ENCODE peak calls at places on chromosome 6, in seven cellular contexts. One of them, this sample, is unnamed.

GRCh38 chr6:28985396-28986164 is 19.5 kb downstream of the ZNF311 start:
- DNase-seq in HCT116: peak
- DNase-seq in neural progenitor cell: peak
- DNase-seq in GM23338: peak
- DNase-seq in PC-3: peak
- DNase-seq in MM.1S: no peak
- DNase-seq in GM23248: peak
- DNase-seq in this sample: peak

GRCh38 chr6:147214248-147215227 is 10.3 kb downstream of the STXBP5 start:
- DNase-seq in HCT116: no peak
- DNase-seq in neural progenitor cell: no peak
- DNase-seq in GM23338: no peak
- DNase-seq in PC-3: no peak
- DNase-seq in MM.1S: no peak
- DNase-seq in GM23248: no peak
- DNase-seq in this sample: no peak

GRCh38 chr6:52407467-52407866 is 12.7 kb upstream of the EFHC1 start:
- DNase-seq in HCT116: no peak
- DNase-seq in neural progenitor cell: peak
- DNase-seq in GM23338: peak
- DNase-seq in PC-3: peak
- DNase-seq in MM.1S: peak
- DNase-seq in GM23248: peak
- DNase-seq in this sample: peak

GRCh38 chr6:44029489-44030185 is 97.6 kb downstream of the MRPL14 start:
- DNase-seq in HCT116: no peak
- DNase-seq in neural progenitor cell: no peak
- DNase-seq in GM23338: no peak
- DNase-seq in PC-3: no peak
- DNase-seq in MM.1S: no peak
- DNase-seq in GM23248: peak
- DNase-seq in this sample: no peak

GRCh38 chr6:145042559-145042958 is 692.8 kb downstream of the EPM2A start:
- DNase-seq in HCT116: no peak
- DNase-seq in neural progenitor cell: no peak
- DNase-seq in GM23338: peak
- DNase-seq in PC-3: no peak
- DNase-seq in MM.1S: no peak
- DNase-seq in GM23248: no peak
- DNase-seq in this sample: no peak

GRCh38 chr6:25006565-25007001 is 70.8 kb upstream of the RIPOR2 start:
- DNase-seq in HCT116: peak
- DNase-seq in neural progenitor cell: no peak
- DNase-seq in GM23338: no peak
- DNase-seq in PC-3: peak
- DNase-seq in MM.1S: no peak
- DNase-seq in GM23248: peak
- DNase-seq in this sample: peak

GRCh38 chr6:33392168-33392947 is 735 bp downstream of the KIFC1 start:
- DNase-seq in HCT116: no peak
- DNase-seq in neural progenitor cell: peak
- DNase-seq in GM23338: peak
- DNase-seq in PC-3: peak
- DNase-seq in MM.1S: peak
- DNase-seq in GM23248: no peak
- DNase-seq in this sample: no peak

GRCh38 chr6:168103036-168103830 is 24.2 kb upstream of the FRMD1 start:
- DNase-seq in HCT116: no peak
- DNase-seq in neural progenitor cell: no peak
- DNase-seq in GM23338: no peak
- DNase-seq in PC-3: no peak
- DNase-seq in MM.1S: no peak
- DNase-seq in GM23248: no peak
- DNase-seq in this sample: no peak

GRCh38 chr6:136235233-136235564 is 14.9 kb downstream of the MTFR2 start:
- DNase-seq in HCT116: no peak
- DNase-seq in neural progenitor cell: no peak
- DNase-seq in GM23338: no peak
- DNase-seq in PC-3: peak
- DNase-seq in MM.1S: no peak
- DNase-seq in GM23248: peak
- DNase-seq in this sample: no peak

GRCh38 chr6:131160254-131160758 is 25.0 kb downstream of the AKAP7 start:
- DNase-seq in HCT116: no peak
- DNase-seq in neural progenitor cell: no peak
- DNase-seq in GM23338: no peak
- DNase-seq in PC-3: no peak
- DNase-seq in MM.1S: no peak
- DNase-seq in GM23248: no peak
- DNase-seq in this sample: no peak

GRCh38 chr6:153032255-153032882 is 29.9 kb upstream of the MTRF1L start:
- DNase-seq in HCT116: peak
- DNase-seq in neural progenitor cell: peak
- DNase-seq in GM23338: peak
- DNase-seq in PC-3: peak
- DNase-seq in MM.1S: peak
- DNase-seq in GM23248: peak
- DNase-seq in this sample: peak

GRCh38 chr6:44829811-44830210 is 442.3 kb downstream of the CDC5L start:
- DNase-seq in HCT116: no peak
- DNase-seq in neural progenitor cell: no peak
- DNase-seq in GM23338: no peak
- DNase-seq in PC-3: no peak
- DNase-seq in MM.1S: peak
- DNase-seq in GM23248: no peak
- DNase-seq in this sample: no peak

GRCh38 chr6:145096846-145097245 is 638.5 kb downstream of the EPM2A start:
- DNase-seq in HCT116: no peak
- DNase-seq in neural progenitor cell: no peak
- DNase-seq in GM23338: no peak
- DNase-seq in PC-3: peak
- DNase-seq in MM.1S: no peak
- DNase-seq in GM23248: no peak
- DNase-seq in this sample: no peak

GRCh38 chr6:14165091-14165490 is 47.5 kb downstream of the CD83 start:
- DNase-seq in HCT116: no peak
- DNase-seq in neural progenitor cell: no peak
- DNase-seq in GM23338: no peak
- DNase-seq in PC-3: peak
- DNase-seq in MM.1S: no peak
- DNase-seq in GM23248: peak
- DNase-seq in this sample: no peak

GRCh38 chr6:116971959-116972358 is 94.9 kb downstream of the RFX6 start:
- DNase-seq in HCT116: peak
- DNase-seq in neural progenitor cell: peak
- DNase-seq in GM23338: peak
- DNase-seq in PC-3: peak
- DNase-seq in MM.1S: peak
- DNase-seq in GM23248: peak
- DNase-seq in this sample: peak

GRCh38 chr6:105733556-105734162 is 330.8 kb upstream of the PREP start:
- DNase-seq in HCT116: peak
- DNase-seq in neural progenitor cell: peak
- DNase-seq in GM23338: peak
- DNase-seq in PC-3: peak
- DNase-seq in MM.1S: peak
- DNase-seq in GM23248: peak
- DNase-seq in this sample: peak

GRCh38 chr6:90284236-90284744 is 12.4 kb downstream of the BACH2 start:
- DNase-seq in HCT116: peak
- DNase-seq in neural progenitor cell: peak
- DNase-seq in GM23338: peak
- DNase-seq in PC-3: peak
- DNase-seq in MM.1S: peak
- DNase-seq in GM23248: peak
- DNase-seq in this sample: peak

GRCh38 chr6:34391711-34392496 is 565 bp downstream of the NUDT3 start:
- DNase-seq in HCT116: no peak
- DNase-seq in neural progenitor cell: peak
- DNase-seq in GM23338: peak
- DNase-seq in PC-3: peak
- DNase-seq in MM.1S: peak
- DNase-seq in GM23248: peak
- DNase-seq in this sample: peak

GRCh38 chr6:35310265-35310831 is 12.7 kb downstream of the DEF6 start:
- DNase-seq in HCT116: no peak
- DNase-seq in neural progenitor cell: no peak
- DNase-seq in GM23338: no peak
- DNase-seq in PC-3: no peak
- DNase-seq in MM.1S: no peak
- DNase-seq in GM23248: no peak
- DNase-seq in this sample: no peak

GRCh38 chr6:166655251-166655650 is 28.2 kb upstream of the RPS6KA2 start:
- DNase-seq in HCT116: no peak
- DNase-seq in neural progenitor cell: no peak
- DNase-seq in GM23338: no peak
- DNase-seq in PC-3: no peak
- DNase-seq in MM.1S: no peak
- DNase-seq in GM23248: no peak
- DNase-seq in this sample: no peak

GRCh38 chr6:117270121-117270959 is 5.0 kb downstream of the VGLL2 start:
- DNase-seq in HCT116: no peak
- DNase-seq in neural progenitor cell: peak
- DNase-seq in GM23338: peak
- DNase-seq in PC-3: no peak
- DNase-seq in MM.1S: no peak
- DNase-seq in GM23248: no peak
- DNase-seq in this sample: peak

GRCh38 chr6:148709577-148709976 is 37.3 kb upstream of the UST start:
- DNase-seq in HCT116: no peak
- DNase-seq in neural progenitor cell: no peak
- DNase-seq in GM23338: no peak
- DNase-seq in PC-3: peak
- DNase-seq in MM.1S: no peak
- DNase-seq in GM23248: peak
- DNase-seq in this sample: no peak

GRCh38 chr6:110358536-110359148 is 493 bp upstream of the METTL24 start:
- DNase-seq in HCT116: no peak
- DNase-seq in neural progenitor cell: no peak
- DNase-seq in GM23338: no peak
- DNase-seq in PC-3: no peak
- DNase-seq in MM.1S: no peak
- DNase-seq in GM23248: peak
- DNase-seq in this sample: no peak
- H3K27ac ChIP-seq in HCT116: no peak
- H3K27ac ChIP-seq in neural progenitor cell: no peak
- H3K27ac ChIP-seq in GM23338: no peak
- H3K27ac ChIP-seq in PC-3: no peak
- H3K27ac ChIP-seq in MM.1S: no peak
- H3K27ac ChIP-seq in GM23248: no peak
- H3K27ac ChIP-seq in this sample: peak

GRCh38 chr6:170074907-170075306 is 216.0 kb downstream of the DLL1 start:
- DNase-seq in HCT116: no peak
- DNase-seq in neural progenitor cell: no peak
- DNase-seq in GM23338: no peak
- DNase-seq in PC-3: no peak
- DNase-seq in MM.1S: no peak
- DNase-seq in GM23248: no peak
- DNase-seq in this sample: no peak
- TF ChIP-seq EZH2 in HCT116: no peak
- TF ChIP-seq EZH2 in neural progenitor cell: no peak
- TF ChIP-seq EZH2 in GM23338: no peak
- TF ChIP-seq EZH2 in PC-3: no peak
- TF ChIP-seq EZH2 in MM.1S: no peak
- TF ChIP-seq EZH2 in GM23248: no peak
- TF ChIP-seq EZH2 in this sample: no peak

GRCh38 chr6:134508862-134509498 is 191.1 kb upstream of the SGK1 start:
- DNase-seq in HCT116: no peak
- DNase-seq in neural progenitor cell: no peak
- DNase-seq in GM23338: no peak
- DNase-seq in PC-3: peak
- DNase-seq in MM.1S: no peak
- DNase-seq in GM23248: no peak
- DNase-seq in this sample: no peak

GRCh38 chr6:134506162-134506561 is 188.2 kb upstream of the SGK1 start:
- DNase-seq in HCT116: no peak
- DNase-seq in neural progenitor cell: no peak
- DNase-seq in GM23338: no peak
- DNase-seq in PC-3: no peak
- DNase-seq in MM.1S: no peak
- DNase-seq in GM23248: no peak
- DNase-seq in this sample: no peak

GRCh38 chr6:134502614-134503541 is 185.0 kb upstream of the SGK1 start:
- DNase-seq in HCT116: no peak
- DNase-seq in neural progenitor cell: no peak
- DNase-seq in GM23338: no peak
- DNase-seq in PC-3: no peak
- DNase-seq in MM.1S: no peak
- DNase-seq in GM23248: no peak
- DNase-seq in this sample: peak

GRCh38 chr6:134503542-134504281 is 185.8 kb upstream of the SGK1 start:
- DNase-seq in HCT116: no peak
- DNase-seq in neural progenitor cell: no peak
- DNase-seq in GM23338: no peak
- DNase-seq in PC-3: no peak
- DNase-seq in MM.1S: no peak
- DNase-seq in GM23248: peak
- DNase-seq in this sample: no peak
- TF ChIP-seq EZH2phosphoT487 in HCT116: no peak
- TF ChIP-seq EZH2phosphoT487 in neural progenitor cell: no peak
- TF ChIP-seq EZH2phosphoT487 in GM23338: no peak
- TF ChIP-seq EZH2phosphoT487 in PC-3: no peak
- TF ChIP-seq EZH2phosphoT487 in MM.1S: no peak
- TF ChIP-seq EZH2phosphoT487 in GM23248: no peak
- TF ChIP-seq EZH2phosphoT487 in this sample: no peak

GRCh38 chr6:138293996-138294395 is 75.7 kb upstream of the PBOV1 start:
- DNase-seq in HCT116: no peak
- DNase-seq in neural progenitor cell: no peak
- DNase-seq in GM23338: no peak
- DNase-seq in PC-3: no peak
- DNase-seq in MM.1S: no peak
- DNase-seq in GM23248: peak
- DNase-seq in this sample: no peak

GRCh38 chr6:138296786-138297185 is 78.5 kb upstream of the PBOV1 start:
- DNase-seq in HCT116: no peak
- DNase-seq in neural progenitor cell: no peak
- DNase-seq in GM23338: no peak
- DNase-seq in PC-3: no peak
- DNase-seq in MM.1S: no peak
- DNase-seq in GM23248: no peak
- DNase-seq in this sample: no peak

GRCh38 chr6:138296381-138296780 is 78.1 kb upstream of the PBOV1 start:
- DNase-seq in HCT116: no peak
- DNase-seq in neural progenitor cell: no peak
- DNase-seq in GM23338: no peak
- DNase-seq in PC-3: no peak
- DNase-seq in MM.1S: no peak
- DNase-seq in GM23248: no peak
- DNase-seq in this sample: no peak

GRCh38 chr6:138300469-138300868 is 77.2 kb upstream of the SMIM28 start:
- DNase-seq in HCT116: no peak
- DNase-seq in neural progenitor cell: no peak
- DNase-seq in GM23338: no peak
- DNase-seq in PC-3: no peak
- DNase-seq in MM.1S: no peak
- DNase-seq in GM23248: no peak
- DNase-seq in this sample: no peak

GRCh38 chr6:138297761-138298298 is 79.5 kb upstream of the PBOV1 start:
- DNase-seq in HCT116: no peak
- DNase-seq in neural progenitor cell: no peak
- DNase-seq in GM23338: no peak
- DNase-seq in PC-3: no peak
- DNase-seq in MM.1S: no peak
- DNase-seq in GM23248: peak
- DNase-seq in this sample: no peak
- H3K27ac ChIP-seq in HCT116: no peak
- H3K27ac ChIP-seq in neural progenitor cell: no peak
- H3K27ac ChIP-seq in GM23338: no peak
- H3K27ac ChIP-seq in PC-3: no peak
- H3K27ac ChIP-seq in MM.1S: no peak
- H3K27ac ChIP-seq in GM23248: no peak
- H3K27ac ChIP-seq in this sample: no peak